ENCODE peak calls at places on chromosomes 16 and 17, in five cellular contexts. One of them, this sample, is unnamed.
A peak's percentile ranks its signal among the peaks of the same experiment; 100 is the strongest.

GRCh38 chr16:86919531-86920305 is 341.4 kb downstream of the FOXL1 start:
- DNase-seq in activated T-cell treated with anti-CD3 and anti-CD28 coated beads, Interleukin-2, amount 50 U/mL, for 72 hours: no peak
- DNase-seq in activated naive CD8-positive, alpha-beta T cell treated with anti-CD3 and anti-CD28 coated beads, Interleukin-2, amount 50 U/mL, for 24 hours: no peak
- DNase-seq in GDM1: no peak
- DNase-seq in CD4-positive, alpha-beta T cell: no peak
- DNase-seq in this sample: no peak

GRCh38 chr17:35536664-35537160 is 766 bp downstream of the SLFN12L start:
- DNase-seq in activated T-cell treated with anti-CD3 and anti-CD28 coated beads, Interleukin-2, amount 50 U/mL, for 72 hours: peak; percentile 35
- DNase-seq in GDM1: no peak
- DNase-seq in CD4-positive, alpha-beta T cell: no peak
- DNase-seq in activated naive CD8-positive, alpha-beta T cell treated with anti-CD3 and anti-CD28 coated beads, Interleukin-2, amount 50 U/mL, for 24 hours: peak; percentile 29
- DNase-seq in this sample: no peak

GRCh38 chr17:50363217-50364060 is 9.5 kb downstream of the MRPL27 start:
- DNase-seq in activated T-cell treated with anti-CD3 and anti-CD28 coated beads, Interleukin-2, amount 50 U/mL, for 72 hours: no peak
- DNase-seq in activated naive CD8-positive, alpha-beta T cell treated with anti-CD3 and anti-CD28 coated beads, Interleukin-2, amount 50 U/mL, for 24 hours: no peak
- DNase-seq in GDM1: no peak
- DNase-seq in CD4-positive, alpha-beta T cell: no peak
- DNase-seq in this sample: no peak

GRCh38 chr16:88619859-88620655 is 18.3 kb upstream of the IL17C start:
- DNase-seq in activated T-cell treated with anti-CD3 and anti-CD28 coated beads, Interleukin-2, amount 50 U/mL, for 72 hours: peak; percentile 75
- DNase-seq in GDM1: no peak
- DNase-seq in activated naive CD8-positive, alpha-beta T cell treated with anti-CD3 and anti-CD28 coated beads, Interleukin-2, amount 50 U/mL, for 24 hours: peak; percentile 44
- DNase-seq in CD4-positive, alpha-beta T cell: peak; percentile 51
- DNase-seq in this sample: no peak

GRCh38 chr16:11585460-11586374 is 1.0 kb downstream of the LITAF start:
- DNase-seq in activated naive CD8-positive, alpha-beta T cell treated with anti-CD3 and anti-CD28 coated beads, Interleukin-2, amount 50 U/mL, for 24 hours: no peak
- DNase-seq in CD4-positive, alpha-beta T cell: no peak
- DNase-seq in GDM1: no peak
- DNase-seq in activated T-cell treated with anti-CD3 and anti-CD28 coated beads, Interleukin-2, amount 50 U/mL, for 72 hours: peak; percentile 48
- DNase-seq in this sample: no peak

GRCh38 chr17:58391302-58391984 is 25.9 kb downstream of the RNF43 start:
- DNase-seq in CD4-positive, alpha-beta T cell: no peak
- DNase-seq in activated naive CD8-positive, alpha-beta T cell treated with anti-CD3 and anti-CD28 coated beads, Interleukin-2, amount 50 U/mL, for 24 hours: no peak
- DNase-seq in activated T-cell treated with anti-CD3 and anti-CD28 coated beads, Interleukin-2, amount 50 U/mL, for 72 hours: no peak
- DNase-seq in GDM1: no peak
- DNase-seq in this sample: no peak

GRCh38 chr16:4200000-4200780 is 41.7 kb downstream of the SRL start:
- DNase-seq in CD4-positive, alpha-beta T cell: no peak
- DNase-seq in activated naive CD8-positive, alpha-beta T cell treated with anti-CD3 and anti-CD28 coated beads, Interleukin-2, amount 50 U/mL, for 24 hours: peak; percentile 41
- DNase-seq in activated T-cell treated with anti-CD3 and anti-CD28 coated beads, Interleukin-2, amount 50 U/mL, for 72 hours: peak; percentile 28
- DNase-seq in GDM1: peak; percentile 39
- DNase-seq in this sample: no peak

GRCh38 chr17:40615295-40615988 is 32.2 kb downstream of the SMARCE1 start:
- DNase-seq in activated T-cell treated with anti-CD3 and anti-CD28 coated beads, Interleukin-2, amount 50 U/mL, for 72 hours: peak; percentile 56
- DNase-seq in activated naive CD8-positive, alpha-beta T cell treated with anti-CD3 and anti-CD28 coated beads, Interleukin-2, amount 50 U/mL, for 24 hours: peak; percentile 48
- DNase-seq in CD4-positive, alpha-beta T cell: no peak
- DNase-seq in GDM1: no peak
- DNase-seq in this sample: no peak

GRCh38 chr17:75267403-75268232 is 3.4 kb downstream of the MIF4GD start:
- DNase-seq in GDM1: no peak
- DNase-seq in activated T-cell treated with anti-CD3 and anti-CD28 coated beads, Interleukin-2, amount 50 U/mL, for 72 hours: no peak
- DNase-seq in activated naive CD8-positive, alpha-beta T cell treated with anti-CD3 and anti-CD28 coated beads, Interleukin-2, amount 50 U/mL, for 24 hours: no peak
- DNase-seq in CD4-positive, alpha-beta T cell: no peak
- DNase-seq in this sample: no peak